ENCODE peak calls at places on chromosomes 4 and X, in seven cellular contexts. K is hepatocyte; A is OCI-LY7; U is stomach; R is uterus; O is CD8-positive, alpha-beta T cell; Q is GM23338. Y is an unnamed sample. For H3K4me1, the result is how much of the 10 kb centered on the place peaks cover.

GRCh38 chr4:83335691-83336090 is 1.0 kb upstream of the HPSE start:
- DNase-seq in K (no peak), A (no peak), U (no peak), R (no peak), O (no peak), Q (no peak), Y (no peak)

GRCh38 chr4:155248002-155248896 is 39.8 kb downstream of the NPY2R start:
- DNase-seq in K (no peak), A (no peak), U (no peak), R (no peak), O (no peak), Q (peak), Y (no peak)

GRCh38 chr4:18322111-18322510 is 300.6 kb upstream of the LCORL start:
- DNase-seq in K (no peak), A (no peak), U (no peak), R (no peak), O (no peak), Q (no peak), Y (no peak)

GRCh38 chrX:43745938-43746721 is 90.0 kb downstream of the MAOA start:
- DNase-seq in K (no peak), A (no peak), U (no peak), R (no peak), O (no peak), Q (no peak), Y (no peak)

GRCh38 chr4:95547708-95548471 is 883 bp downstream of the UNC5C start:
- DNase-seq in K (peak), A (no peak), U (no peak), R (peak), O (no peak), Q (peak), Y (no peak)

GRCh38 chrX:106415276-106415895 is 196.4 kb upstream of the RADX start:
- DNase-seq in K (peak), A (peak), U (no peak), R (no peak), O (no peak), Q (peak), Y (no peak)

GRCh38 chr4:76977731-76978350 is 28.3 kb downstream of the SEPTIN11 start:
- DNase-seq in K (no peak), A (no peak), U (no peak), R (no peak), O (no peak), Q (no peak), Y (no peak)

GRCh38 chr4:85402371-85402770 is 72.6 kb upstream of the ARHGAP24 start:
- DNase-seq in K (peak), A (no peak), U (no peak), R (no peak), O (no peak), Q (no peak), Y (no peak)

GRCh38 chrX:133005038-133005437 is 46.6 kb upstream of the HS6ST2 start:
- DNase-seq in K (peak), A (peak), U (no peak), R (no peak), O (no peak), Q (peak), Y (no peak)

GRCh38 chr4:76579596-76580375 is 144.8 kb downstream of the SHROOM3 start:
- DNase-seq in K (peak), A (no peak), U (no peak), R (no peak), O (no peak), Q (peak), Y (no peak)

GRCh38 chrX:48972214-48973164 is 845 bp upstream of the KCND1 start:
- DNase-seq in K (peak), A (no peak), U (peak), R (peak), O (no peak), Q (peak), Y (peak)

GRCh38 chr4:23966720-23967119 is 76.9 kb upstream of the PPARGC1A start:
- DNase-seq in K (no peak), A (peak), U (no peak), R (no peak), O (no peak), Q (peak), Y (no peak)

GRCh38 chr4:88533937-88534750 is 10.6 kb upstream of the PYURF start:
- DNase-seq in K (no peak), A (no peak), U (no peak), R (no peak), O (no peak), Q (peak), Y (no peak)

GRCh38 chrX:5876984-5877655 is 351.5 kb downstream of the NLGN4X start:
- DNase-seq in K (peak), A (peak), U (no peak), R (no peak), O (no peak), Q (peak), Y (peak)

GRCh38 chr4:66974665-66975064 is 570.6 kb downstream of the CENPC start:
- DNase-seq in K (no peak), A (no peak), U (no peak), R (no peak), O (no peak), Q (no peak), Y (no peak)

GRCh38 chrX:14095702-14096101 is 66.0 kb upstream of the GEMIN8 start:
- DNase-seq in K (peak), A (peak), U (peak), R (peak), O (no peak), Q (peak), Y (peak)

GRCh38 chr4:4606321-4606720 is 64.5 kb upstream of the STX18 start:
- DNase-seq in K (no peak), A (no peak), U (no peak), R (no peak), O (no peak), Q (no peak), Y (no peak)

GRCh38 chr4:104025251-104025650 is 305.5 kb upstream of the TACR3 start:
- DNase-seq in K (no peak), A (no peak), U (no peak), R (no peak), O (no peak), Q (no peak), Y (no peak)

GRCh38 chrX:48958635-48959094 is 1.3 kb upstream of the OTUD5 start:
- DNase-seq in K (peak), A (no peak), U (peak), R (peak), O (no peak), Q (peak), Y (no peak)

GRCh38 chrX:68462197-68462596 is 28.9 kb upstream of the OPHN1 start:
- DNase-seq in K (peak), A (no peak), U (no peak), R (no peak), O (no peak), Q (no peak), Y (no peak)

GRCh38 chr4:115596265-115597001 is 483.0 kb upstream of the NDST4 start:
- DNase-seq in K (no peak), A (no peak), U (no peak), R (no peak), O (no peak), Q (peak), Y (no peak)

GRCh38 chr4:42768125-42768748 is 111.3 kb upstream of the ATP8A1 start:
- DNase-seq in K (no peak), A (peak), U (no peak), R (no peak), O (no peak), Q (peak), Y (no peak)
- TF ChIP-seq CTCF in K (no peak), A (peak), U (no peak), R (no peak), O (no peak), Q (peak), Y (no peak)

DNA sequence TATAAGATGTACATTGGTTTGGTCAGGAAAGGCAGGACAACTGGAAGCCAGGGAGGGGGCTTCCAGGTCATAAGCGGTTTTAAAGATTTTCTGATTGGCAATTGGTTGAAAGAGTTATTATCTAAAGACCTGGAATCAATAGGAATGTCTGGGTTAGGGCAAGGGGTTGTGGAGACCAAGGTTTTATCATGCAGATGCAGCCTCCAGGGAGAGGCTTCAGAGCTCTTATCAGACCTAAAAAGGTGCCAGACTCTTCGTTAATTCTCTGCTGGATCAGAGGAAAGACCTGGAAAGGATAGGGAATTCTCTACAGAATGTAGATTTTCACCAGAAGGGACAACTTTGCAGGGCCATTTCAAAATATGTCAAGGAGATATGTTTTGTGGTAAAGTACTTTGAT is 62.8 kb downstream of the BEX3 start:
- DNase-seq in K (no peak), A (no peak), U (no peak), R (no peak), O (no peak), Q (peak), Y (no peak)
- H3K4me1 ChIP-seq in K (under half), A (under half), U (under half), R (under half), O (under half), Q (under half), Y (under half)

DNA sequence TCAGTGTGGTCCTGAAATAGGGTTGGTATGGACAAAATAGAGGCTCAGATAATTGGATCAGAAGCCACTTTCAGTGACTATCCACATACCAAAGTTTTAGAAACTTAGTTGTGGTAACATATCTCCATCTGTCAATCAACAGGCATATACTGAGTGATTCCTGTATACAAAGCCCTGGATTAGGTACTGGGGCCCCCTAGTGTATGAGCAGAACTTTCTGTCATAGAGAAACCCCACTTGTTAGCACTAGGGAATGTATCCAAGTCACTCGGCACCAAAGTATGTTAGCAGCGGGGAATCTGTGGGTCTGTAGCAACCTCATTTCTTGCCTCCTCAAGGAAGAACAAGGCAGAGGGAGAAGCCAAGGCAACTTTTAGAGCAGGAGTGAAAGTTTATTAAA is 50.7 kb downstream of the MAP7D3 start:
- DNase-seq in K (no peak), A (peak), U (no peak), R (no peak), O (no peak), Q (peak), Y (no peak)
- H3K4me3 ChIP-seq in K (no peak), A (no peak), U (peak), R (no peak), O (no peak), Q (no peak), Y (no peak)

GRCh38 chr4:11011249-11011648 is 326.7 kb upstream of the CLNK start:
- DNase-seq in K (no peak), A (no peak), U (no peak), R (no peak), O (no peak), Q (no peak), Y (no peak)
- TF ChIP-seq CTCF in K (no peak), A (no peak), U (no peak), R (no peak), O (no peak), Q (no peak), Y (no peak)

GRCh38 chr4:10019521-10020051 is 1.7 kb downstream of the SLC2A9 start:
- DNase-seq in K (no peak), A (no peak), U (no peak), R (no peak), O (no peak), Q (no peak), Y (no peak)
- H3K4me1 ChIP-seq in K (under half), A (under half), U (under half), R (under half), O (under half), Q (under half), Y (under half)

GRCh38 chr4:6499241-6499605 is 26.8 kb upstream of the PPP2R2C start:
- DNase-seq in K (peak), A (no peak), U (no peak), R (no peak), O (no peak), Q (no peak), Y (peak)

GRCh38 chr4:6495296-6495590 is 22.8 kb upstream of the PPP2R2C start:
- DNase-seq in K (no peak), A (no peak), U (no peak), R (no peak), O (no peak), Q (no peak), Y (peak)

GRCh38 chr4:6498511-6499240 is 26.3 kb upstream of the PPP2R2C start:
- DNase-seq in K (peak), A (no peak), U (no peak), R (no peak), O (no peak), Q (no peak), Y (peak)

GRCh38 chr4:6495736-6496135 is 23.3 kb upstream of the PPP2R2C start:
- DNase-seq in K (no peak), A (no peak), U (no peak), R (no peak), O (no peak), Q (no peak), Y (peak)

DNA sequence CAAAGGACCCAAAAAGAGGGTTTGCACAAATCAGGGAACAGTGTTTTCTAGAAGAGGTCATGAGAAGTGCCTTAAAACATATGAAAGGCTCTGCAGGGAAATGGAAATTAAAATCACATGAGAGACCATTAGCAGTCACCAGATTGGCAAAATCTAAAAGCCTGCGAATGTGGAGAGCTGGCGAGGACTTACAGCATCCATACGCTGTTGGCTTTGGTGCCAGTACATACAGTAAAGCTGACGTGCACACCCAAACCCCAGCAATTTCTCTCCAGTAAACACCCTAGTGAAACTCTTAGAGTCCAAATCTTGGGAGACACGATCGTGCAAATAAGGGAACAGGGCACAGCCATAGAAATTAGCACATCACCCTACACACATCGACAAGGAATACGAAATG is 25.4 kb upstream of the PPP2R2C start:
- DNase-seq in K (no peak), A (no peak), U (no peak), R (no peak), O (no peak), Q (no peak), Y (peak)
- H3K4me3 ChIP-seq in K (no peak), A (no peak), U (no peak), R (no peak), O (no peak), Q (no peak), Y (no peak)

GRCh38 chr4:86657910-86658309 is 63.8 kb downstream of the PTPN13 start:
- DNase-seq in K (no peak), A (no peak), U (no peak), R (no peak), O (no peak), Q (no peak), Y (no peak)

GRCh38 chr4:86657382-86657781 is 63.3 kb downstream of the PTPN13 start:
- DNase-seq in K (no peak), A (no peak), U (no peak), R (no peak), O (no peak), Q (no peak), Y (no peak)

GRCh38 chr4:86652332-86652932 is 58.3 kb downstream of the PTPN13 start:
- DNase-seq in K (no peak), A (no peak), U (no peak), R (no peak), O (no peak), Q (no peak), Y (no peak)

GRCh38 chr4:86653237-86653865 is 59.2 kb downstream of the PTPN13 start:
- DNase-seq in K (no peak), A (peak), U (no peak), R (no peak), O (no peak), Q (peak), Y (no peak)
- TF ChIP-seq CTCF in K (no peak), A (peak), U (no peak), R (no peak), O (no peak), Q (peak), Y (no peak)

GRCh38 chr4:128986019-128986418 is 107.3 kb downstream of the SCLT1 start:
- DNase-seq in K (no peak), A (no peak), U (no peak), R (no peak), O (no peak), Q (peak), Y (no peak)
- H3K4me1 ChIP-seq in K (under half), A (under half), U (under half), R (under half), O (under half), Q (under half), Y (under half)

GRCh38 chr4:44446191-44446590 is 2.4 kb downstream of the KCTD8 start:
- DNase-seq in K (no peak), A (no peak), U (no peak), R (no peak), O (no peak), Q (no peak), Y (no peak)
- H3K4me3 ChIP-seq in K (no peak), A (no peak), U (peak), R (peak), O (no peak), Q (peak), Y (no peak)

GRCh38 chrX:109635151-109635550 is 10.2 kb upstream of the KCNE5 start:
- DNase-seq in K (no peak), A (peak), U (no peak), R (no peak), O (no peak), Q (peak), Y (no peak)

GRCh38 chrX:109638158-109638557 is 13.2 kb upstream of the KCNE5 start:
- DNase-seq in K (no peak), A (no peak), U (no peak), R (no peak), O (no peak), Q (no peak), Y (no peak)

GRCh38 chrX:109629310-109629709 is 4.3 kb upstream of the KCNE5 start:
- DNase-seq in K (peak), A (no peak), U (no peak), R (no peak), O (no peak), Q (no peak), Y (no peak)

GRCh38 chrX:109632906-109633504 is 8.0 kb upstream of the KCNE5 start:
- DNase-seq in K (peak), A (peak), U (no peak), R (no peak), O (no peak), Q (peak), Y (no peak)
- TF ChIP-seq CTCF in K (peak), A (peak), U (peak), R (no peak), O (no peak), Q (peak), Y (peak)

Y was measured in lung.